ENCODE peak calls at places on chromosome 2, in four cellular contexts. K, F, N and O are unnamed samples.
A peak's percentile ranks its signal among the peaks of the same experiment; 100 is the strongest.

GRCh38 chr2:31082002-31082401 is 56.2 kb downstream of the GALNT14 start:
- DNase-seq in K (no peak), F (no peak), N (no peak), O (no peak)

GRCh38 chr2:203672856-203673255 is 33.6 kb upstream of the CD28 start:
- DNase-seq in K (no peak), F (no peak), N (no peak), O (no peak)

GRCh38 chr2:226799211-226799975 is at the start of gene IRS1:
- DNase-seq in K (peak; percentile 75), F (peak; percentile 75), N (peak; percentile 74), O (peak; percentile 81)

GRCh38 chr2:44528595-44528994 is 166.8 kb downstream of the CAMKMT start:
- DNase-seq in K (no peak), F (peak; percentile 58), N (no peak), O (no peak)

GRCh38 chr2:144509001-144509545 is 10.8 kb downstream of the ZEB2 start:
- DNase-seq in K (no peak), F (no peak), N (no peak), O (no peak)

GRCh38 chr2:58215429-58215828 is 25.7 kb downstream of the FANCL start:
- DNase-seq in K (no peak), F (no peak), N (no peak), O (no peak)

GRCh38 chr2:226798422-226799210 is 1.0 kb downstream of the IRS1 start:
- DNase-seq in K (peak; percentile 46), F (peak; percentile 18), N (peak; percentile 43), O (peak; percentile 23)

GRCh38 chr2:112151701-112152440 is 13.7 kb downstream of the FBLN7 start:
- DNase-seq in K (peak; percentile 18), F (no peak), N (no peak), O (no peak)

GRCh38 chr2:176902454-176902853 is 310.1 kb upstream of the HNRNPA3 start:
- DNase-seq in K (no peak), F (no peak), N (no peak), O (no peak)

GRCh38 chr2:170320948-170321347 is 143.0 kb downstream of the MYO3B start:
- DNase-seq in K (no peak), F (no peak), N (no peak), O (no peak)

GRCh38 chr2:70396589-70396988 is 94.7 kb upstream of the FAM136A start:
- DNase-seq in K (no peak), F (no peak), N (no peak), O (no peak)

GRCh38 chr2:6764968-6765723 is 100.6 kb downstream of the CMPK2 start:
- DNase-seq in K (no peak), F (no peak), N (no peak), O (no peak)

GRCh38 chr2:168210216-168210897 is 37.0 kb downstream of the STK39 start:
- DNase-seq in K (no peak), F (peak; percentile 28), N (no peak), O (no peak)

GRCh38 chr2:148132400-148132799 is 111.5 kb downstream of the MBD5 start:
- DNase-seq in K (no peak), F (peak; percentile 62), N (no peak), O (no peak)

GRCh38 chr2:60819155-60819862 is 62.1 kb upstream of the REL start:
- DNase-seq in K (peak; percentile 41), F (no peak), N (no peak), O (no peak)

GRCh38 chr2:132670961-132671781 is 1.2 kb upstream of the LYPD1 start:
- DNase-seq in K (no peak), F (peak; percentile 93), N (no peak), O (no peak)

GRCh38 chr2:207121784-207122183 is 44.0 kb downstream of the KLF7 start:
- DNase-seq in K (no peak), F (peak; percentile 80), N (peak; percentile 30), O (no peak)

GRCh38 chr2:67322361-67323001 is 74.7 kb upstream of the ETAA1 start:
- DNase-seq in K (no peak), F (peak; percentile 79), N (peak; percentile 17), O (no peak)

GRCh38 chr2:20630967-20631366 is 19.9 kb downstream of the HS1BP3 start:
- DNase-seq in K (no peak), F (no peak), N (no peak), O (no peak)

GRCh38 chr2:205527801-205528200 is 154.5 kb upstream of the NRP2 start:
- DNase-seq in K (no peak), F (peak; percentile 34), N (no peak), O (no peak)

GRCh38 chr2:56009758-56010534 is 86.4 kb upstream of the EFEMP1 start:
- DNase-seq in K (no peak), F (peak; percentile 72), N (no peak), O (no peak)

GRCh38 chr2:62505649-62506420 is at the start of gene TMEM17:
- DNase-seq in K (peak; percentile 89), F (peak; percentile 94), N (peak; percentile 94), O (peak; percentile 93)

GRCh38 chr2:151777487-151777886 is 43.2 kb upstream of the NEB start:
- DNase-seq in K (no peak), F (no peak), N (no peak), O (no peak)

GRCh38 chr2:148021059-148021985 is at the start of gene MBD5:
- DNase-seq in K (peak; percentile 37), F (no peak), N (no peak), O (peak; percentile 23)

GRCh38 chr2:209772316-209772715 is 684 bp downstream of the UNC80 start:
- DNase-seq in K (no peak), F (no peak), N (no peak), O (no peak)

GRCh38 chr2:9114457-9114856 is 92.2 kb upstream of the ASAP2 start:
- DNase-seq in K (no peak), F (peak; percentile 59), N (no peak), O (no peak)

GRCh38 chr2:152811916-152812315 is 93.5 kb downstream of the ARL6IP6 start:
- DNase-seq in K (no peak), F (no peak), N (no peak), O (no peak)

GRCh38 chr2:205989291-205990071 is 96.5 kb downstream of the INO80D start:
- DNase-seq in K (no peak), F (no peak), N (no peak), O (no peak)

GRCh38 chr2:219803294-219803693 is 175.9 kb downstream of the SLC4A3 start:
- DNase-seq in K (no peak), F (peak; percentile 54), N (no peak), O (no peak)

GRCh38 chr2:206083602-206084467 is 2.1 kb downstream of the INO80D start:
- DNase-seq in K (peak; percentile 34), F (peak; percentile 16), N (no peak), O (no peak)

GRCh38 chr2:161120775-161121174 is 39.5 kb upstream of the TANK start:
- DNase-seq in K (no peak), F (no peak), N (no peak), O (no peak)

GRCh38 chr2:161124186-161124585 is 36.0 kb upstream of the TANK start:
- DNase-seq in K (no peak), F (no peak), N (no peak), O (no peak)

GRCh38 chr2:161121622-161122021 is 38.6 kb upstream of the TANK start:
- DNase-seq in K (no peak), F (no peak), N (no peak), O (no peak)

GRCh38 chr2:161123531-161124030 is 36.6 kb upstream of the TANK start:
- DNase-seq in K (no peak), F (peak; percentile 88), N (no peak), O (no peak)

DNA sequence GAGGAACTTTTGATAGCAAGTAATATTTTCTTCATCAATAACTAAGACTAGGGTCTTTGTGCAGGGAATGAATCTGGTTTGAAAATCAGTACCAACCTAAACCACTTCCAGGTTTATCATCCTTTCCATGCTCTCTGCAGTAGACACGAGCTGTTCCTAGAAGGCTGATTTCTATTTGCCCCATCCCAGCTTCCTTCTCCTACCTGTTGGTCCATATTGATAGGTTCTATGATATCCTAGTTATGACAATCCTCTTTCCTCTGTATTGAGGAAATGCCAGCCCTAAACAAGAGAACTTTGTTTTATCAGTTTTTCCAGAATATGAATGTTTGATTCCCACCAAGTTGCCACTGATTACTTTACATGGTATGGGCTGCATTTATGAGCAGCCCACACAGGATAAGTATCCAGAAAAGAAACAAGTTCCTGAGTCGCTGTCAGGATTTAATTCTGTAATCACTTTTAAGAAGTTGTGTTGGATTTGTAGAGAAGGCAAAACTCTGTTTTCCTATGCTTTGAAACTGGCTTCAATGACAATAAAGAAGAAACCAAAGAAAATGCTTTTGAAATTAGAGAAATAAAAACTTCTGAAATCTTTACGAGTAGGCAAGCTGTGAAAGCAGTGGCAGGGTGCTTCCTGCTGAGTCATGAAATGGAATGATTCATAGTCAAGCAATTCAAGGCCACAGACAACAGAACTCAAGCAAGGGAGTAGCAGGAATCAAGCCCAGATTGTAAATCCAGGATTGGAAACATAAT is 37.3 kb upstream of the TANK start:
- DNase-seq in K (no peak), F (peak; percentile 88), N (no peak), O (no peak)
- H3K4me1 ChIP-seq in K (no peaks in the 10 kb centered on the region), F (peaks cover 37% of the 10 kb centered on the region), N (peaks cover 17% of the 10 kb centered on the region), O (peaks cover 11% of the 10 kb centered on the region)

GRCh38 chr2:123609077-123609476 is 416.0 kb upstream of the CNTNAP5 start:
- DNase-seq in K (no peak), F (no peak), N (no peak), O (no peak)
- TF ChIP-seq CTCF in K (no peak), F (no peak), N (no peak), O (no peak)

GRCh38 chr2:180647651-180648050 is 332.8 kb upstream of the UBE2E3 start:
- DNase-seq in K (no peak), F (no peak), N (peak; percentile 17), O (no peak)

GRCh38 chr2:180653481-180653880 is 326.9 kb upstream of the UBE2E3 start:
- DNase-seq in K (no peak), F (no peak), N (no peak), O (no peak)

GRCh38 chr2:180655393-180655792 is 325.0 kb upstream of the UBE2E3 start:
- DNase-seq in K (no peak), F (peak; percentile 48), N (no peak), O (no peak)

GRCh38 chr2:180652794-180653193 is 327.6 kb upstream of the UBE2E3 start:
- DNase-seq in K (no peak), F (no peak), N (no peak), O (no peak)

DNA sequence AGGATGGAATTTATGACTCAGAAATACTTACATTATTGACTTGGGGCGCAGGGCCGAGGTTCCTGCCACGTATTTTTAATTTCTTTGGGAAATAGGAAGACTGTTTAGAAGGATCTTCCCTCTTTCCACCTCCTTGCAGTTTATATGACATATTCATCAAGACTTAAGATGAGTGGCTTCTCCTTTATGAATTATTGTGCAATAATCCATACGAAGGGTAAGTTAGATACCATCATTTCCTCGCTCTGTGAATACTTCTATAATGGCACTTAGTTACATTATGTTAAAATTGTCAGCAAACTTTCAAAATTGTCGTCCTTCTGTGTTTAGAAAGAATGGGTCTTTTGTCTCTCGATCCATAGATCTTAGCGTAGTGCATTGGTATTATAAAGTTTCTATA is 328.8 kb upstream of the UBE2E3 start:
- DNase-seq in K (no peak), F (no peak), N (no peak), O (no peak)
- H3K4me1 ChIP-seq in K (no peaks in the 10 kb centered on the region), F (peaks cover 15% of the 10 kb centered on the region), N (no peaks in the 10 kb centered on the region), O (no peaks in the 10 kb centered on the region)

GRCh38 chr2:85604568-85605339 is 2.3 kb upstream of the TMEM150A start:
- DNase-seq in K (no peak), F (no peak), N (no peak), O (no peak)

GRCh38 chr2:85600951-85601770 is 1.3 kb downstream of the TMEM150A start:
- DNase-seq in K (no peak), F (no peak), N (no peak), O (no peak)

GRCh38 chr2:85600235-85600575 is 2.3 kb downstream of the TMEM150A start:
- DNase-seq in K (no peak), F (no peak), N (no peak), O (no peak)

GRCh38 chr2:85601771-85602475 is 575 bp downstream of the TMEM150A start:
- DNase-seq in K (peak; percentile 76), F (peak; percentile 41), N (peak; percentile 78), O (peak; percentile 79)

GRCh38 chr2:85602476-85603234 is at the start of gene TMEM150A:
- DNase-seq in K (peak; percentile 96), F (peak; percentile 91), N (peak; percentile 96), O (peak; percentile 94)
- TF ChIP-seq CTCF in K (peak; percentile 18), F (no peak), N (peak; percentile 66), O (peak; percentile 44)